ENCODE peak calls at places on chromosome 10, in nine cellular contexts. One of them, this sample, is unnamed.

GRCh38 chr10:93481931-93482834 is at the start of gene MYOF:
- DNase-seq in sciatic nerve: peak
- DNase-seq in immature natural killer cell: peak
- DNase-seq in stimulated activated CD4-positive, alpha-beta T cell treated with anti-CD3 and anti-CD28 coated beads, Interleukin-4, amount 100 ng/mL, for 1 hour: peak
- DNase-seq in activated T-cell treated with anti-CD3 and anti-CD28 coated beads for 24 hours: peak
- DNase-seq in naive B cell: peak
- DNase-seq in H9: peak
- DNase-seq in retina: peak
- DNase-seq in GM13977: peak
- DNase-seq in this sample: peak

GRCh38 chr10:10609379-10609955 is 408.2 kb upstream of the CELF2 start:
- DNase-seq in sciatic nerve: no peak
- DNase-seq in immature natural killer cell: no peak
- DNase-seq in stimulated activated CD4-positive, alpha-beta T cell treated with anti-CD3 and anti-CD28 coated beads, Interleukin-4, amount 100 ng/mL, for 1 hour: no peak
- DNase-seq in activated T-cell treated with anti-CD3 and anti-CD28 coated beads for 24 hours: no peak
- DNase-seq in naive B cell: no peak
- DNase-seq in H9: no peak
- DNase-seq in retina: no peak
- DNase-seq in GM13977: no peak
- DNase-seq in this sample: no peak

GRCh38 chr10:8048281-8049008 is 6.0 kb upstream of the GATA3 start:
- DNase-seq in sciatic nerve: no peak
- DNase-seq in immature natural killer cell: peak
- DNase-seq in stimulated activated CD4-positive, alpha-beta T cell treated with anti-CD3 and anti-CD28 coated beads, Interleukin-4, amount 100 ng/mL, for 1 hour: peak
- DNase-seq in activated T-cell treated with anti-CD3 and anti-CD28 coated beads for 24 hours: no peak
- DNase-seq in naive B cell: no peak
- DNase-seq in H9: no peak
- DNase-seq in retina: no peak
- DNase-seq in GM13977: peak
- DNase-seq in this sample: no peak

GRCh38 chr10:90847436-90847835 is 10.4 kb downstream of the HTR7 start:
- DNase-seq in sciatic nerve: no peak
- DNase-seq in immature natural killer cell: no peak
- DNase-seq in stimulated activated CD4-positive, alpha-beta T cell treated with anti-CD3 and anti-CD28 coated beads, Interleukin-4, amount 100 ng/mL, for 1 hour: no peak
- DNase-seq in activated T-cell treated with anti-CD3 and anti-CD28 coated beads for 24 hours: no peak
- DNase-seq in naive B cell: no peak
- DNase-seq in H9: no peak
- DNase-seq in retina: no peak
- DNase-seq in GM13977: no peak
- DNase-seq in this sample: no peak

GRCh38 chr10:107803541-107803940 is 639.0 kb upstream of the SORCS1 start:
- DNase-seq in sciatic nerve: no peak
- DNase-seq in immature natural killer cell: no peak
- DNase-seq in stimulated activated CD4-positive, alpha-beta T cell treated with anti-CD3 and anti-CD28 coated beads, Interleukin-4, amount 100 ng/mL, for 1 hour: no peak
- DNase-seq in activated T-cell treated with anti-CD3 and anti-CD28 coated beads for 24 hours: no peak
- DNase-seq in naive B cell: no peak
- DNase-seq in H9: no peak
- DNase-seq in retina: no peak
- DNase-seq in GM13977: no peak
- DNase-seq in this sample: no peak

GRCh38 chr10:132657127-132657706 is 119.6 kb downstream of the INPP5A start:
- DNase-seq in sciatic nerve: no peak
- DNase-seq in immature natural killer cell: no peak
- DNase-seq in stimulated activated CD4-positive, alpha-beta T cell treated with anti-CD3 and anti-CD28 coated beads, Interleukin-4, amount 100 ng/mL, for 1 hour: no peak
- DNase-seq in activated T-cell treated with anti-CD3 and anti-CD28 coated beads for 24 hours: no peak
- DNase-seq in naive B cell: no peak
- DNase-seq in H9: no peak
- DNase-seq in retina: no peak
- DNase-seq in GM13977: no peak
- DNase-seq in this sample: no peak

GRCh38 chr10:61456095-61456789 is 3.1 kb upstream of the TMEM26 start:
- DNase-seq in sciatic nerve: no peak
- DNase-seq in immature natural killer cell: no peak
- DNase-seq in stimulated activated CD4-positive, alpha-beta T cell treated with anti-CD3 and anti-CD28 coated beads, Interleukin-4, amount 100 ng/mL, for 1 hour: no peak
- DNase-seq in activated T-cell treated with anti-CD3 and anti-CD28 coated beads for 24 hours: no peak
- DNase-seq in naive B cell: no peak
- DNase-seq in H9: no peak
- DNase-seq in retina: no peak
- DNase-seq in GM13977: no peak
- DNase-seq in this sample: no peak

GRCh38 chr10:132400041-132400546 is 3.1 kb downstream of the PWWP2B start:
- DNase-seq in sciatic nerve: no peak
- DNase-seq in immature natural killer cell: no peak
- DNase-seq in stimulated activated CD4-positive, alpha-beta T cell treated with anti-CD3 and anti-CD28 coated beads, Interleukin-4, amount 100 ng/mL, for 1 hour: no peak
- DNase-seq in activated T-cell treated with anti-CD3 and anti-CD28 coated beads for 24 hours: no peak
- DNase-seq in naive B cell: no peak
- DNase-seq in H9: no peak
- DNase-seq in retina: no peak
- DNase-seq in GM13977: no peak
- DNase-seq in this sample: no peak

GRCh38 chr10:116521424-116522305 is 24.1 kb upstream of the PNLIP start:
- DNase-seq in sciatic nerve: no peak
- DNase-seq in immature natural killer cell: no peak
- DNase-seq in stimulated activated CD4-positive, alpha-beta T cell treated with anti-CD3 and anti-CD28 coated beads, Interleukin-4, amount 100 ng/mL, for 1 hour: no peak
- DNase-seq in activated T-cell treated with anti-CD3 and anti-CD28 coated beads for 24 hours: no peak
- DNase-seq in naive B cell: no peak
- DNase-seq in H9: no peak
- DNase-seq in retina: peak
- DNase-seq in GM13977: peak
- DNase-seq in this sample: peak

GRCh38 chr10:30818854-30819253 is 189.3 kb upstream of the LYZL2 start:
- DNase-seq in sciatic nerve: peak
- DNase-seq in immature natural killer cell: no peak
- DNase-seq in stimulated activated CD4-positive, alpha-beta T cell treated with anti-CD3 and anti-CD28 coated beads, Interleukin-4, amount 100 ng/mL, for 1 hour: no peak
- DNase-seq in activated T-cell treated with anti-CD3 and anti-CD28 coated beads for 24 hours: no peak
- DNase-seq in naive B cell: no peak
- DNase-seq in H9: no peak
- DNase-seq in retina: no peak
- DNase-seq in GM13977: no peak
- DNase-seq in this sample: no peak

GRCh38 chr10:59134302-59134701 is 42.1 kb upstream of the PHYHIPL start:
- DNase-seq in sciatic nerve: no peak
- DNase-seq in immature natural killer cell: no peak
- DNase-seq in stimulated activated CD4-positive, alpha-beta T cell treated with anti-CD3 and anti-CD28 coated beads, Interleukin-4, amount 100 ng/mL, for 1 hour: no peak
- DNase-seq in activated T-cell treated with anti-CD3 and anti-CD28 coated beads for 24 hours: no peak
- DNase-seq in naive B cell: no peak
- DNase-seq in H9: no peak
- DNase-seq in retina: no peak
- DNase-seq in GM13977: no peak
- DNase-seq in this sample: no peak

GRCh38 chr10:1540144-1540543 is 197.2 kb downstream of the ADARB2 start:
- DNase-seq in sciatic nerve: peak
- DNase-seq in immature natural killer cell: no peak
- DNase-seq in stimulated activated CD4-positive, alpha-beta T cell treated with anti-CD3 and anti-CD28 coated beads, Interleukin-4, amount 100 ng/mL, for 1 hour: no peak
- DNase-seq in activated T-cell treated with anti-CD3 and anti-CD28 coated beads for 24 hours: no peak
- DNase-seq in naive B cell: no peak
- DNase-seq in H9: no peak
- DNase-seq in retina: no peak
- DNase-seq in GM13977: no peak
- DNase-seq in this sample: no peak

GRCh38 chr10:75159519-75159918 is 48.1 kb downstream of the SAMD8 start:
- DNase-seq in sciatic nerve: no peak
- DNase-seq in immature natural killer cell: no peak
- DNase-seq in stimulated activated CD4-positive, alpha-beta T cell treated with anti-CD3 and anti-CD28 coated beads, Interleukin-4, amount 100 ng/mL, for 1 hour: no peak
- DNase-seq in activated T-cell treated with anti-CD3 and anti-CD28 coated beads for 24 hours: no peak
- DNase-seq in naive B cell: no peak
- DNase-seq in H9: no peak
- DNase-seq in retina: no peak
- DNase-seq in GM13977: no peak
- DNase-seq in this sample: no peak

GRCh38 chr10:79104264-79104954 is 35.6 kb downstream of the ZMIZ1 start:
- DNase-seq in sciatic nerve: peak
- DNase-seq in immature natural killer cell: peak
- DNase-seq in stimulated activated CD4-positive, alpha-beta T cell treated with anti-CD3 and anti-CD28 coated beads, Interleukin-4, amount 100 ng/mL, for 1 hour: no peak
- DNase-seq in activated T-cell treated with anti-CD3 and anti-CD28 coated beads for 24 hours: no peak
- DNase-seq in naive B cell: no peak
- DNase-seq in H9: no peak
- DNase-seq in retina: no peak
- DNase-seq in GM13977: no peak
- DNase-seq in this sample: no peak

GRCh38 chr10:101444058-101444457 is 90.1 kb downstream of the BTRC start:
- DNase-seq in sciatic nerve: no peak
- DNase-seq in immature natural killer cell: no peak
- DNase-seq in stimulated activated CD4-positive, alpha-beta T cell treated with anti-CD3 and anti-CD28 coated beads, Interleukin-4, amount 100 ng/mL, for 1 hour: no peak
- DNase-seq in activated T-cell treated with anti-CD3 and anti-CD28 coated beads for 24 hours: no peak
- DNase-seq in naive B cell: no peak
- DNase-seq in H9: no peak
- DNase-seq in retina: no peak
- DNase-seq in GM13977: peak
- DNase-seq in this sample: no peak

GRCh38 chr10:14244801-14245211 is 85.9 kb downstream of the FRMD4A start:
- DNase-seq in sciatic nerve: no peak
- DNase-seq in immature natural killer cell: no peak
- DNase-seq in stimulated activated CD4-positive, alpha-beta T cell treated with anti-CD3 and anti-CD28 coated beads, Interleukin-4, amount 100 ng/mL, for 1 hour: no peak
- DNase-seq in activated T-cell treated with anti-CD3 and anti-CD28 coated beads for 24 hours: no peak
- DNase-seq in naive B cell: no peak
- DNase-seq in H9: no peak
- DNase-seq in retina: no peak
- DNase-seq in GM13977: no peak
- DNase-seq in this sample: no peak

GRCh38 chr10:58384999-58385783 is at the start of gene TFAM:
- DNase-seq in sciatic nerve: peak
- DNase-seq in immature natural killer cell: peak
- DNase-seq in stimulated activated CD4-positive, alpha-beta T cell treated with anti-CD3 and anti-CD28 coated beads, Interleukin-4, amount 100 ng/mL, for 1 hour: peak
- DNase-seq in activated T-cell treated with anti-CD3 and anti-CD28 coated beads for 24 hours: peak
- DNase-seq in naive B cell: peak
- DNase-seq in H9: peak
- DNase-seq in retina: peak
- DNase-seq in GM13977: peak
- DNase-seq in this sample: peak

GRCh38 chr10:27542812-27543211 is 38.7 kb downstream of the RAB18 start:
- DNase-seq in sciatic nerve: no peak
- DNase-seq in immature natural killer cell: no peak
- DNase-seq in stimulated activated CD4-positive, alpha-beta T cell treated with anti-CD3 and anti-CD28 coated beads, Interleukin-4, amount 100 ng/mL, for 1 hour: no peak
- DNase-seq in activated T-cell treated with anti-CD3 and anti-CD28 coated beads for 24 hours: no peak
- DNase-seq in naive B cell: no peak
- DNase-seq in H9: no peak
- DNase-seq in retina: no peak
- DNase-seq in GM13977: no peak
- DNase-seq in this sample: no peak

GRCh38 chr10:69716711-69717560 is 84.8 kb upstream of the COL13A1 start:
- DNase-seq in sciatic nerve: no peak
- DNase-seq in immature natural killer cell: peak
- DNase-seq in stimulated activated CD4-positive, alpha-beta T cell treated with anti-CD3 and anti-CD28 coated beads, Interleukin-4, amount 100 ng/mL, for 1 hour: peak
- DNase-seq in activated T-cell treated with anti-CD3 and anti-CD28 coated beads for 24 hours: peak
- DNase-seq in naive B cell: no peak
- DNase-seq in H9: peak
- DNase-seq in retina: peak
- DNase-seq in GM13977: peak
- DNase-seq in this sample: no peak

GRCh38 chr10:60872451-60872850 is 71.5 kb downstream of the RHOBTB1 start:
- DNase-seq in sciatic nerve: no peak
- DNase-seq in immature natural killer cell: no peak
- DNase-seq in stimulated activated CD4-positive, alpha-beta T cell treated with anti-CD3 and anti-CD28 coated beads, Interleukin-4, amount 100 ng/mL, for 1 hour: no peak
- DNase-seq in activated T-cell treated with anti-CD3 and anti-CD28 coated beads for 24 hours: no peak
- DNase-seq in naive B cell: no peak
- DNase-seq in H9: no peak
- DNase-seq in retina: no peak
- DNase-seq in GM13977: no peak
- DNase-seq in this sample: no peak

GRCh38 chr10:104321716-104322415 is 16.4 kb downstream of the ITPRIP start:
- DNase-seq in sciatic nerve: no peak
- DNase-seq in immature natural killer cell: no peak
- DNase-seq in stimulated activated CD4-positive, alpha-beta T cell treated with anti-CD3 and anti-CD28 coated beads, Interleukin-4, amount 100 ng/mL, for 1 hour: no peak
- DNase-seq in activated T-cell treated with anti-CD3 and anti-CD28 coated beads for 24 hours: no peak
- DNase-seq in naive B cell: no peak
- DNase-seq in H9: no peak
- DNase-seq in retina: no peak
- DNase-seq in GM13977: no peak
- DNase-seq in this sample: no peak

GRCh38 chr10:96740579-96741281 is 20.4 kb upstream of the PIK3AP1 start:
- DNase-seq in sciatic nerve: peak
- DNase-seq in immature natural killer cell: no peak
- DNase-seq in stimulated activated CD4-positive, alpha-beta T cell treated with anti-CD3 and anti-CD28 coated beads, Interleukin-4, amount 100 ng/mL, for 1 hour: no peak
- DNase-seq in activated T-cell treated with anti-CD3 and anti-CD28 coated beads for 24 hours: no peak
- DNase-seq in naive B cell: peak
- DNase-seq in H9: no peak
- DNase-seq in retina: no peak
- DNase-seq in GM13977: no peak
- DNase-seq in this sample: no peak

GRCh38 chr10:94172332-94172731 is 178.6 kb downstream of the PLCE1 start:
- DNase-seq in sciatic nerve: no peak
- DNase-seq in immature natural killer cell: no peak
- DNase-seq in stimulated activated CD4-positive, alpha-beta T cell treated with anti-CD3 and anti-CD28 coated beads, Interleukin-4, amount 100 ng/mL, for 1 hour: no peak
- DNase-seq in activated T-cell treated with anti-CD3 and anti-CD28 coated beads for 24 hours: no peak
- DNase-seq in naive B cell: no peak
- DNase-seq in H9: no peak
- DNase-seq in retina: no peak
- DNase-seq in GM13977: no peak
- DNase-seq in this sample: no peak